ENCODE peak calls at places on chromosomes 2 and 18, in six cellular contexts. K is astrocyte of the spinal cord, Q is stomach, C is GM23338, I is mesendoderm, P is BJ. R is an unnamed sample.

GRCh38 chr2:64819774-64820688 is 166.3 kb upstream of the SERTAD2 start:
- DNase-seq in K (no peak), Q (no peak), C (no peak), I (no peak), P (no peak), R (no peak)

GRCh38 chr18:36315736-36316135 is 18.2 kb downstream of the FHOD3 start:
- DNase-seq in K (peak), Q (no peak), C (no peak), I (no peak), P (no peak), R (peak)

GRCh38 chr2:65919579-65920188 is 487.3 kb upstream of the SPRED2 start:
- DNase-seq in K (no peak), Q (no peak), C (peak), I (peak), P (no peak), R (no peak)

GRCh38 chr18:35827275-35827929 is 145.1 kb upstream of the RMP24 start:
- DNase-seq in K (no peak), Q (no peak), C (peak), I (peak), P (no peak), R (no peak)

GRCh38 chr2:176704282-176704773 is 435.1 kb downstream of the MTX2 start:
- DNase-seq in K (no peak), Q (no peak), C (no peak), I (no peak), P (no peak), R (no peak)

GRCh38 chr18:12060182-12060870 is 33.3 kb upstream of the ANKRD62 start:
- DNase-seq in K (no peak), Q (no peak), C (peak), I (no peak), P (no peak), R (no peak)

GRCh38 chr2:160390544-160391258 is 102.9 kb downstream of the RBMS1 start:
- DNase-seq in K (peak), Q (no peak), C (no peak), I (no peak), P (no peak), R (no peak)

GRCh38 chr2:69456950-69457445 is 19.8 kb upstream of the NFU1 start:
- DNase-seq in K (no peak), Q (no peak), C (no peak), I (no peak), P (no peak), R (no peak)

GRCh38 chr2:28981620-28982371 is 698 bp downstream of the TOGARAM2 start:
- DNase-seq in K (no peak), Q (no peak), C (no peak), I (no peak), P (no peak), R (no peak)

GRCh38 chr2:240570531-240571313 is 2.4 kb downstream of the RNPEPL1 start:
- DNase-seq in K (no peak), Q (peak), C (no peak), I (no peak), P (no peak), R (no peak)
- H3K4me3 ChIP-seq in K (no peak), Q (no peak), C (no peak), I (no peak), P (no peak), R (no peak)

DNA sequence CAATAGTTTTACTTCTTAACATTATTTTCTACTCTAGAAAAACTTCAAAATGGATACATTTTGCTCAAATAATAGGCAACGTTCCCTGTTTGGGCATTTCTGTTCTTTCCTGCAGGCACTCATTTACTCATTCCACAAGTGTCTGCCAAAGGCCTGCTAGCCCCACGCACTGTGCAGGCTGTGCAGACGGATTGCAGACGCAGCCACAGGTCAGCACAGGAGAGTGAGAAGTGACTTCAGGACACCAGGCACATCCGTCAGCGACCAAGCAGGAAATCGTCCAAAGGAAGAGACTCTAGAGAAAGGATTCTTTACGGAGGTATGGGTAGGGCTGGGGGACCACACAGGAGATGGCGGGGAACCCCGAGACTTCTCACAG is 103.0 kb upstream of the AGAP1 start:
- DNase-seq in K (no peak), Q (no peak), C (no peak), I (no peak), P (no peak), R (no peak)
- H3K4me3 ChIP-seq in K (no peak), Q (no peak), C (no peak), I (no peak), P (no peak), R (no peak)

DNA sequence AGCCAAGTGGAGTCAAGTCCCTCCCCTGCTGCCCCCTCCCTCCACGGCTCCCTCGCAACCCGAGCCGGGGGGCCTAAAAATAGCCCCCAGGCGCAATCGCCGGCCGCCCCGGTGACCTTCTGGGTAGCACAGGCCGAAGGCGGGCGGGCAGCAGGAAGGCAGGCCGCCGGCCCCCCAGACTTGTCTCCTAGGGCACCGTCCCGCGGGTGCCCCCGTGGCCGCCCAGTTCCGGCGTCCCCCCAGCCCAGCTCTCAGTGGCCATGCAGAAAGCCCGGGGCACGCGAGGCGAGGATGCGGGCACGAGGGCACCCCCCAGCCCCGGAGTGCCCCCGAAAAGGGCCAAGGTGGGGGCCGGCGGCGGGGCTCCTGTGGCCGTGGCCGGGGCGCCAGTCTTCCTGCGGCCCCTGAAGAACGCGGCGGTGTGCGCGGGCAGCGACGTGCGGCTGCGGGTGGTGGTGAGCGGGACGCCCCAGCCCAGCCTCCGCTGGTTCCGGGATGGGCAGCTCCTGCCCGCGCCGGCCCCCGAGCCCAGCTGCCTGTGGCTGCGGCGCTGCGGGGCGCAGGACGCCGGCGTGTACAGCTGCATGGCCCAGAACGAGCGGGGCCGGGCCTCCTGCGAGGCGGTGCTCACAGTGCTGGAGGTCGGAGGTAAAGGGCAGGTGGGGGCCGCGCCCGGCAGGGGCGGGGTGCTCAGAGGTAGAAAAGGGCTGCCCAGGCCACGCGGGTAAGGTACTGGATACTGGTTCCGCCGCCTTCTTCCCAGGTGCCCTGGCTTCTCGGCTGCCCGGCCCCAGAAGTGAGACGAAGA is at the start of gene SPEG:
- DNase-seq in K (no peak), Q (no peak), C (peak), I (no peak), P (no peak), R (no peak)
- H3K4me3 ChIP-seq in K (no peak), Q (peak), C (peak), I (no peak), P (no peak), R (peak)

DNA sequence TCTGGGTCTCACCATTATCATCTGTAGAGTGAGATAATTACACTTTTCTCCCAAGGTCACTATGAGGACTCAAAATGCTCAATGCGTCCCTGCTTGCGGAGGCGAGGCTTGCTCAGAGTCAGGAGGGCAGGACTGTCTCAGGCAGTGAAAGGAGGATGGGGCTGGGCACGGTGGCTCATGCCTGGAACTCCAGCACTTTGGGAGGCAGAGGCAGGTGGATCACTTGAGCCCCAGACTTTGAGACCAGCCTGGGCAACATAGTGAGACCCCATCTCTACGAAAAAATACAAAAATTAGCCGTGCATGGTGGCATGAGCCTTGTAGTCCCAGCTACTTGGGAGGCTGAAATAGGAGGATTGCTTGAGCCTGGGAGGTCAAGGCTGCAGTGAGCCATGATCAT is 1.8 kb upstream of the KCNIP3 start:
- DNase-seq in K (no peak), Q (no peak), C (no peak), I (no peak), P (no peak), R (no peak)
- H3K4me3 ChIP-seq in K (no peak), Q (no peak), C (no peak), I (no peak), P (no peak), R (no peak)

R was measured in right atrium auricular region.